ENCODE peak calls at places on chromosomes 16 and 17, in six cellular contexts. H, I, F, G, E and J are unnamed samples.

GRCh38 chr16:57131351-57131970 is 39.1 kb downstream of the CPNE2 start:
- DNase-seq in H (no peak), I (no peak), F (no peak), G (no peak), E (no peak), J (no peak)

GRCh38 chr17:16652847-16653366 is 743 bp downstream of the ZNF624 start:
- DNase-seq in G (no peak), F (no peak), E (no peak), H (peak), I (peak), J (no peak)

GRCh38 chr16:84550096-84550495 is 45.6 kb upstream of the MEAK7 start:
- DNase-seq in F (no peak), G (no peak), H (no peak), I (no peak), E (no peak), J (no peak)

GRCh38 chr16:11224894-11225676 is 30.9 kb downstream of the SOCS1 start:
- DNase-seq in F (no peak), I (no peak), E (peak), G (no peak), H (no peak), J (no peak)

GRCh38 chr16:9836118-9836736 is 346.0 kb downstream of the GRIN2A start:
- DNase-seq in I (peak), F (peak), H (no peak), E (no peak), G (no peak), J (no peak)

GRCh38 chr17:42571435-42572225 is 4.7 kb downstream of the MLX start:
- DNase-seq in H (no peak), E (no peak), F (no peak), I (no peak), G (no peak), J (no peak)

GRCh38 chr17:79840989-79841286 is 1.7 kb upstream of the CBX4 start:
- DNase-seq in F (no peak), H (no peak), G (no peak), I (no peak), E (peak), J (no peak)

GRCh38 chr17:67746704-67747571 is 29.2 kb downstream of the NOL11 start:
- DNase-seq in E (no peak), F (no peak), H (no peak), G (no peak), I (no peak), J (no peak)

GRCh38 chr17:72498671-72499210 is 377.9 kb downstream of the SOX9 start:
- DNase-seq in E (no peak), F (no peak), I (no peak), H (peak), G (no peak), J (no peak)

GRCh38 chr17:62075308-62075815 is 10.3 kb upstream of the MED13 start:
- DNase-seq in E (no peak), F (no peak), H (no peak), G (no peak), I (no peak), J (no peak)